ENCODE peak calls at places on chromosome 12, in five cellular contexts. P is stomach, H is transverse colon, C is A549, A is IMR-90. Y is an unnamed sample.

GRCh38 chr12:10562306-10562933 is 51.0 kb downstream of the MAGOHB start:
- DNase-seq in P (no peak), H (no peak), C (peak), A (peak), Y (no peak)

GRCh38 chr12:27779416-27779815 is 617 bp upstream of the KLHL42 start:
- DNase-seq in P (no peak), H (peak), C (peak), A (no peak), Y (no peak)

GRCh38 chr12:89980236-89980635 is 271.6 kb upstream of the ATP2B1 start:
- DNase-seq in P (no peak), H (no peak), C (peak), A (peak), Y (no peak)

GRCh38 chr12:47967461-47968430 is 4.3 kb downstream of the TMEM106C start:
- DNase-seq in P (no peak), H (no peak), C (no peak), A (peak), Y (no peak)

GRCh38 chr12:47556631-47557030 is 149.2 kb downstream of the RPAP3 start:
- DNase-seq in P (no peak), H (no peak), C (no peak), A (no peak), Y (no peak)

GRCh38 chr12:62530596-62530995 is 64.0 kb downstream of the MON2 start:
- DNase-seq in P (no peak), H (no peak), C (no peak), A (peak), Y (no peak)

GRCh38 chr12:90449611-90450010 is 505.4 kb downstream of the CCER1 start:
- DNase-seq in P (no peak), H (no peak), C (no peak), A (no peak), Y (no peak)

GRCh38 chr12:98653866-98654493 is 8.9 kb downstream of the APAF1 start:
- DNase-seq in P (no peak), H (no peak), C (peak), A (peak), Y (no peak)

GRCh38 chr12:77992760-77993159 is 162.1 kb downstream of the NAV3 start:
- DNase-seq in P (no peak), H (no peak), C (no peak), A (no peak), Y (no peak)

GRCh38 chr12:124686001-124686884 is 118.8 kb upstream of the NCOR2 start:
- DNase-seq in P (no peak), H (no peak), C (peak), A (peak), Y (no peak)

GRCh38 chr12:41907036-41907435 is 237.6 kb downstream of the GXYLT1 start:
- DNase-seq in P (no peak), H (no peak), C (no peak), A (no peak), Y (no peak)

GRCh38 chr12:86774841-86775386 is 518.7 kb upstream of the MGAT4C start:
- DNase-seq in P (no peak), H (no peak), C (peak), A (peak), Y (no peak)

GRCh38 chr12:16568873-16569272 is 37.1 kb downstream of the LMO3 start:
- DNase-seq in P (no peak), H (no peak), C (no peak), A (no peak), Y (no peak)

GRCh38 chr12:101743724-101744472 is 4.6 kb upstream of the SYCP3 start:
- DNase-seq in P (no peak), H (peak), C (no peak), A (no peak), Y (peak)

GRCh38 chr12:130104596-130105253 is 57.5 kb upstream of the FZD10 start:
- DNase-seq in P (no peak), H (no peak), C (no peak), A (no peak), Y (no peak)

GRCh38 chr12:15830538-15830937 is 41.4 kb upstream of the EPS8 start:
- DNase-seq in P (no peak), H (no peak), C (no peak), A (peak), Y (no peak)

GRCh38 chr12:30105505-30105904 is 321.8 kb upstream of the TMTC1 start:
- DNase-seq in P (no peak), H (no peak), C (no peak), A (no peak), Y (no peak)

GRCh38 chr12:6424848-6425247 is 19.9 kb upstream of the CD27 start:
- DNase-seq in P (peak), H (no peak), C (no peak), A (no peak), Y (no peak)

GRCh38 chr12:6827437-6827894 is 741 bp upstream of the P3H3 start:
- DNase-seq in P (peak), H (peak), C (peak), A (peak), Y (no peak)

GRCh38 chr12:49187184-49187583 is 1.7 kb downstream of the TUBA1A start:
- DNase-seq in P (no peak), H (no peak), C (peak), A (peak), Y (no peak)

GRCh38 chr12:21852251-21852650 is 77.7 kb upstream of the KCNJ8 start:
- DNase-seq in P (no peak), H (no peak), C (peak), A (peak), Y (no peak)

GRCh38 chr12:56146492-56147460 is 5.6 kb upstream of the MYL6B start:
- DNase-seq in P (no peak), H (peak), C (no peak), A (no peak), Y (no peak)

GRCh38 chr12:116538682-116539264 is 20.4 kb upstream of the MAP1LC3B2 start:
- DNase-seq in P (no peak), H (no peak), C (no peak), A (no peak), Y (no peak)

GRCh38 chr12:127125607-127126259 is 1141.2 kb upstream of the TMEM132C start:
- DNase-seq in P (no peak), H (peak), C (peak), A (peak), Y (no peak)

GRCh38 chr12:71645268-71645667 is 18.4 kb downstream of the ZFC3H1 start:
- DNase-seq in P (no peak), H (no peak), C (no peak), A (no peak), Y (no peak)

GRCh38 chr12:104381721-104382480 is 74.8 kb upstream of the CHST11 start:
- DNase-seq in P (peak), H (peak), C (peak), A (peak), Y (peak)

GRCh38 chr12:132948146-132949066 is 7.7 kb downstream of the ZNF605 start:
- DNase-seq in P (no peak), H (no peak), C (no peak), A (no peak), Y (no peak)

GRCh38 chr12:67068204-67068731 is 200.9 kb upstream of the CAND1 start:
- DNase-seq in P (no peak), H (peak), C (peak), A (no peak), Y (no peak)

GRCh38 chr12:7161811-7162210 is 27.7 kb upstream of the PEX5 start:
- DNase-seq in P (no peak), H (no peak), C (no peak), A (peak), Y (no peak)

GRCh38 chr12:121391619-121392324 is 8.1 kb upstream of the RNF34 start:
- DNase-seq in P (peak), H (peak), C (no peak), A (peak), Y (no peak)

GRCh38 chr12:14961466-14962155 is at the start of gene ARHGDIB:
- DNase-seq in P (peak), H (peak), C (no peak), A (no peak), Y (no peak)

GRCh38 chr12:48814313-48815280 is 3.7 kb upstream of the CACNB3 start:
- DNase-seq in P (peak), H (peak), C (peak), A (peak), Y (no peak)

GRCh38 chr12:57514720-57515467 is 5.4 kb downstream of the DDIT3 start:
- DNase-seq in P (no peak), H (no peak), C (no peak), A (no peak), Y (no peak)

GRCh38 chr12:74317078-74317581 is 220.5 kb upstream of the ATXN7L3B start:
- DNase-seq in P (no peak), H (no peak), C (peak), A (no peak), Y (no peak)

GRCh38 chr12:99200711-99201384 is 446.7 kb upstream of the GARIN6 start:
- DNase-seq in P (no peak), H (no peak), C (no peak), A (no peak), Y (no peak)

GRCh38 chr12:120150919-120151525 is 34.5 kb upstream of the RAB35 start:
- DNase-seq in P (no peak), H (no peak), C (no peak), A (no peak), Y (no peak)

GRCh38 chr12:1929241-1929984 is 11.0 kb upstream of the CACNA2D4 start:
- DNase-seq in P (peak), H (no peak), C (no peak), A (no peak), Y (no peak)

GRCh38 chr12:57135939-57136338 is 7.7 kb downstream of the LRP1 start:
- DNase-seq in P (no peak), H (no peak), C (no peak), A (peak), Y (no peak)

GRCh38 chr12:38911611-38912010 is 6.2 kb upstream of the CPNE8 start:
- DNase-seq in P (no peak), H (no peak), C (no peak), A (no peak), Y (no peak)

GRCh38 chr12:113422030-113422900 is at the start of gene SDSL:
- DNase-seq in P (peak), H (peak), C (peak), A (peak), Y (no peak)
- TF ChIP-seq POLR2A in P (no peak), H (peak), C (peak), A (no peak), Y (peak)

GRCh38 chr12:91914701-91915100 is 230.9 kb downstream of the BTG1 start:
- DNase-seq in P (no peak), H (no peak), C (no peak), A (no peak), Y (no peak)
- H3K4me3 ChIP-seq in P (no peak), H (no peak), C (no peak), A (no peak), Y (no peak)

GRCh38 chr12:53997324-53998173 is 2.4 kb upstream of the HOXC9 start:
- DNase-seq in P (no peak), H (no peak), C (no peak), A (no peak), Y (no peak)
- H3K27ac ChIP-seq in P (no peak), H (no peak), C (no peak), A (no peak), Y (no peak)

GRCh38 chr12:46450279-46450748 is 77.7 kb upstream of the SLC38A2 start:
- DNase-seq in P (peak), H (peak), C (no peak), A (no peak), Y (no peak)

GRCh38 chr12:46451276-46452021 is 78.9 kb upstream of the SLC38A2 start:
- DNase-seq in P (no peak), H (no peak), C (no peak), A (no peak), Y (no peak)

GRCh38 chr12:46452776-46453175 is 80.2 kb upstream of the SLC38A2 start:
- DNase-seq in P (no peak), H (no peak), C (no peak), A (no peak), Y (no peak)

GRCh38 chr12:46453428-46453827 is 80.9 kb upstream of the SLC38A2 start:
- DNase-seq in P (no peak), H (no peak), C (no peak), A (no peak), Y (no peak)

GRCh38 chr12:46452061-46452615 is 79.6 kb upstream of the SLC38A2 start:
- DNase-seq in P (no peak), H (no peak), C (no peak), A (peak), Y (no peak)
- TF ChIP-seq POLR2A in P (no peak), H (no peak), C (no peak), A (no peak), Y (no peak)

GRCh38 chr12:92363295-92364146 is 217.9 kb upstream of the BTG1 start:
- DNase-seq in P (no peak), H (peak), C (no peak), A (peak), Y (no peak)
- H3K4me3 ChIP-seq in P (peak), H (no peak), C (no peak), A (no peak), Y (peak)

GRCh38 chr12:108803428-108804105 is 53.8 kb downstream of the SSH1 start:
- DNase-seq in P (peak), H (peak), C (peak), A (peak), Y (no peak)
- H3K27ac ChIP-seq in P (peak), H (peak), C (peak), A (peak), Y (peak)